ENCODE peak calls at places on chromosomes 5 and 9, in four cellular contexts. Z, M, Y and K are unnamed samples.

GRCh38 chr5:179839328-179840256 is 18.9 kb downstream of the SQSTM1 start:
- DNase-seq in Z (no peak), M (no peak), Y (no peak), K (no peak)

GRCh38 chr9:37692622-37693221 is 42.0 kb downstream of the FRMPD1 start:
- DNase-seq in Z (no peak), M (no peak), Y (no peak), K (no peak)

GRCh38 chr5:142324377-142324870 is 397 bp downstream of the SPRY4 start:
- DNase-seq in Z (no peak), M (peak; percentile 29), Y (peak; percentile 48), K (no peak)

GRCh38 chr9:130276121-130276520 is 10.6 kb downstream of the HMCN2 start:
- DNase-seq in Z (no peak), M (no peak), Y (no peak), K (no peak)

GRCh38 chr5:41157272-41157671 is 56.1 kb downstream of the C6 start:
- DNase-seq in Z (no peak), M (no peak), Y (no peak), K (no peak)

GRCh38 chr5:1312206-1312605 is 17.3 kb upstream of the TERT start:
- DNase-seq in Z (no peak), M (no peak), Y (peak; percentile 0), K (no peak)

GRCh38 chr9:135221951-135222631 is 134.6 kb downstream of the OLFM1 start:
- DNase-seq in Z (no peak), M (no peak), Y (no peak), K (no peak)

GRCh38 chr9:112065781-112066606 is 109.1 kb downstream of the SUSD1 start:
- DNase-seq in Z (no peak), M (no peak), Y (peak; percentile 13), K (no peak)

GRCh38 chr9:92617951-92618510 is 51.9 kb downstream of the IPPK start:
- DNase-seq in Z (no peak), M (no peak), Y (no peak), K (no peak)

GRCh38 chr9:137680445-137681358 is 61.9 kb downstream of the EHMT1 start:
- DNase-seq in Z (no peak), M (no peak), Y (no peak), K (no peak)

GRCh38 chr5:140575309-140575708 is 10.7 kb downstream of the SLC35A4 start:
- DNase-seq in Z (no peak), M (peak; percentile 61), Y (no peak), K (no peak)

GRCh38 chr5:122585111-122585415 is 189.8 kb upstream of the SNX2 start:
- DNase-seq in Z (no peak), M (no peak), Y (peak; percentile 30), K (no peak)

GRCh38 chr5:113068559-113068958 is 92.0 kb downstream of the DCP2 start:
- DNase-seq in Z (no peak), M (no peak), Y (no peak), K (no peak)

GRCh38 chr5:154701181-154701580 is 54.0 kb upstream of the LARP1 start:
- DNase-seq in Z (no peak), M (no peak), Y (no peak), K (no peak)

GRCh38 chr9:16068476-16068875 is 515.6 kb downstream of the CCDC171 start:
- DNase-seq in Z (no peak), M (no peak), Y (no peak), K (no peak)

GRCh38 chr5:6714221-6715041 is 1.2 kb downstream of the TENT4A start:
- DNase-seq in Z (no peak), M (no peak), Y (peak; percentile 52), K (peak; percentile 22)

GRCh38 chr5:90563161-90563560 is 4.6 kb downstream of the ADGRV1 start:
- DNase-seq in Z (no peak), M (no peak), Y (no peak), K (no peak)

GRCh38 chr9:4262735-4263141 is 37.1 kb downstream of the GLIS3 start:
- DNase-seq in Z (no peak), M (no peak), Y (no peak), K (peak; percentile 46)

GRCh38 chr5:35294976-35295375 is 64.7 kb upstream of the PRLR start:
- DNase-seq in Z (no peak), M (no peak), Y (peak; percentile 3), K (no peak)

GRCh38 chr9:81814794-81815464 is 113.3 kb upstream of the SPATA31D4 start:
- DNase-seq in Z (no peak), M (no peak), Y (no peak), K (no peak)